ENCODE peak calls at places on chromosomes 3 and 15, in seven cellular contexts. I is germinal center, O is fibroblast of mammary gland, Q is HEK293T, Z is NB4, H is posterior cingulate gyrus, Y is sciatic nerve. T is an unnamed sample.

GRCh38 chr3:183489455-183490210 is 61.2 kb upstream of the MCF2L2 start:
- DNase-seq in I (no peak), O (no peak), Q (no peak), Z (no peak), H (no peak), Y (no peak), T (no peak)

GRCh38 chr15:36791849-36792618 is 212.6 kb downstream of the CDIN1 start:
- DNase-seq in I (no peak), O (no peak), Q (no peak), Z (no peak), H (no peak), Y (no peak), T (no peak)

GRCh38 chr15:76239786-76240185 is 71.5 kb downstream of the ETFA start:
- DNase-seq in I (no peak), O (peak; percentile 2), Q (no peak), Z (no peak), H (no peak), Y (no peak), T (no peak)

GRCh38 chr3:119420196-119420595 is 43.2 kb downstream of the TMEM39A start:
- DNase-seq in I (no peak), O (no peak), Q (peak; percentile 37), Z (no peak), H (no peak), Y (no peak), T (no peak)

GRCh38 chr3:126245811-126246727 is 65.7 kb upstream of the ALDH1L1 start:
- DNase-seq in I (peak; percentile 25), O (peak; percentile 68), Q (peak; percentile 68), Z (peak; percentile 61), H (peak; percentile 87), Y (peak; percentile 78), T (no peak)

GRCh38 chr15:67715166-67715565 is 110.1 kb upstream of the SKOR1 start:
- DNase-seq in I (no peak), O (no peak), Q (peak; percentile 28), Z (no peak), H (no peak), Y (no peak), T (no peak)

GRCh38 chr3:57961177-57961827 is 46.9 kb upstream of the FLNB start:
- DNase-seq in I (no peak), O (no peak), Q (no peak), Z (no peak), H (no peak), Y (no peak), T (no peak)

GRCh38 chr3:42159706-42160472 is 68.7 kb downstream of the TRAK1 start:
- DNase-seq in I (peak; percentile 21), O (no peak), Q (no peak), Z (no peak), H (no peak), Y (no peak), T (no peak)

GRCh38 chr3:106065831-106066230 is 197.0 kb upstream of the CBLB start:
- DNase-seq in I (no peak), O (no peak), Q (no peak), Z (no peak), H (no peak), Y (no peak), T (no peak)

GRCh38 chr15:29570931-29571727 is 251.1 kb downstream of the TJP1 start:
- DNase-seq in I (peak; percentile 22), O (no peak), Q (peak; percentile 38), Z (no peak), H (peak; percentile 85), Y (no peak), T (peak; percentile 20)

GRCh38 chr3:58647661-58648141 is 18.9 kb downstream of the FAM3D start:
- DNase-seq in I (no peak), O (no peak), Q (no peak), Z (no peak), H (no peak), Y (no peak), T (no peak)

GRCh38 chr3:116050311-116050710 is 395.0 kb downstream of the LSAMP start:
- DNase-seq in I (no peak), O (no peak), Q (no peak), Z (no peak), H (no peak), Y (no peak), T (no peak)

GRCh38 chr3:143024351-143024960 is 23.1 kb downstream of the U2SURP start:
- DNase-seq in I (no peak), O (no peak), Q (no peak), Z (no peak), H (no peak), Y (no peak), T (no peak)

GRCh38 chr3:59572106-59572505 is 522.3 kb upstream of the CFAP20DC start:
- DNase-seq in I (no peak), O (peak; percentile 30), Q (no peak), Z (no peak), H (no peak), Y (no peak), T (no peak)

GRCh38 chr15:69609776-69610175 is 157.2 kb downstream of the RPLP1 start:
- DNase-seq in I (no peak), O (no peak), Q (no peak), Z (no peak), H (no peak), Y (no peak), T (no peak)

GRCh38 chr15:74842581-74843444 is at the start of gene ULK3:
- DNase-seq in I (peak; percentile 96), O (peak; percentile 76), Q (peak; percentile 98), Z (peak; percentile 96), H (peak; percentile 97), Y (peak; percentile 94), T (peak; percentile 91)

GRCh38 chr15:36814085-36814484 is 234.7 kb downstream of the CDIN1 start:
- DNase-seq in I (no peak), O (no peak), Q (no peak), Z (no peak), H (no peak), Y (no peak), T (no peak)

GRCh38 chr15:90565866-90566265 is 36.1 kb downstream of the CRTC3 start:
- DNase-seq in I (no peak), O (no peak), Q (no peak), Z (no peak), H (no peak), Y (no peak), T (no peak)

GRCh38 chr3:157541506-157542236 is 38.5 kb upstream of the VEPH1 start:
- DNase-seq in I (no peak), O (no peak), Q (no peak), Z (no peak), H (no peak), Y (no peak), T (no peak)

GRCh38 chr15:81869161-81869928 is 176.5 kb downstream of the MEX3B start:
- DNase-seq in I (no peak), O (no peak), Q (no peak), Z (no peak), H (no peak), Y (no peak), T (no peak)

GRCh38 chr3:16425398-16426057 is 88.0 kb downstream of the RFTN1 start:
- DNase-seq in I (no peak), O (no peak), Q (no peak), Z (no peak), H (no peak), Y (no peak), T (no peak)

GRCh38 chr3:108959017-108959416 is 5.3 kb upstream of the GUCA1C start:
- DNase-seq in I (no peak), O (no peak), Q (no peak), Z (no peak), H (no peak), Y (no peak), T (no peak)

T was measured in GM06990.